ENCODE peak calls at places on chromosomes 12 and 14, in eight cellular contexts. D is thyroid gland, J is left lung, H is prostate gland, O is thoracic aorta, U is tibial artery, B is right atrium auricular region, T is breast epithelium. A is an unnamed sample. For H3K36me3 and H3K27me3, the result is how much of the 10 kb centered on the place peaks cover.

GRCh38 chr12:90515199-90516175 is 439.5 kb downstream of the CCER1 start:
- DNase-seq in D (no peak), J (no peak), H (no peak), O (no peak), U (no peak), B (no peak), T (no peak), A (no peak)

GRCh38 chr12:18275974-18276373 is 14.7 kb downstream of the PIK3C2G start:
- DNase-seq in D (no peak), J (no peak), H (no peak), O (no peak), U (no peak), B (no peak), T (no peak), A (no peak)

GRCh38 chr12:98402081-98402480 is 113.3 kb upstream of the TMPO start:
- DNase-seq in D (no peak), J (no peak), H (no peak), O (no peak), U (no peak), B (no peak), T (no peak), A (no peak)

GRCh38 chr12:108403952-108404351 is 64.8 kb upstream of the CMKLR1 start:
- DNase-seq in D (no peak), J (no peak), H (no peak), O (no peak), U (no peak), B (no peak), T (no peak), A (no peak)

GRCh38 chr12:6047249-6048227 is 76.9 kb downstream of the VWF start:
- DNase-seq in D (no peak), J (no peak), H (no peak), O (no peak), U (no peak), B (no peak), T (no peak), A (no peak)

GRCh38 chr14:29444216-29444615 is 483.4 kb downstream of the PRKD1 start:
- DNase-seq in D (no peak), J (no peak), H (no peak), O (no peak), U (no peak), B (no peak), T (no peak), A (no peak)

GRCh38 chr12:102953221-102953620 is 4.3 kb upstream of the ASCL1 start:
- DNase-seq in D (no peak), J (no peak), H (no peak), O (no peak), U (no peak), B (no peak), T (no peak), A (no peak)

GRCh38 chr14:34596891-34597290 is 33.1 kb downstream of the SNX6 start:
- DNase-seq in D (no peak), J (no peak), H (no peak), O (no peak), U (no peak), B (no peak), T (no peak), A (no peak)

GRCh38 chr12:5520037-5520436 is 88.1 kb downstream of the NTF3 start:
- DNase-seq in D (no peak), J (peak), H (no peak), O (no peak), U (no peak), B (no peak), T (no peak), A (no peak)

GRCh38 chr14:51293149-51293925 is 53.3 kb downstream of the TMX1 start:
- DNase-seq in D (no peak), J (no peak), H (no peak), O (no peak), U (peak), B (peak), T (no peak), A (peak)

GRCh38 chr14:53710615-53711014 is 246.0 kb downstream of the BMP4 start:
- DNase-seq in D (no peak), J (no peak), H (no peak), O (no peak), U (no peak), B (no peak), T (no peak), A (no peak)

GRCh38 chr12:88308825-88309224 is 166.7 kb downstream of the TMTC3 start:
- DNase-seq in D (no peak), J (no peak), H (no peak), O (no peak), U (no peak), B (no peak), T (no peak), A (no peak)

GRCh38 chr12:114682920-114683708 is 861 bp downstream of the TBX3 start:
- DNase-seq in D (no peak), J (no peak), H (no peak), O (no peak), U (no peak), B (no peak), T (no peak), A (no peak)

GRCh38 chr12:122356192-122356635 is 66.3 kb downstream of the CLIP1 start:
- DNase-seq in D (peak), J (no peak), H (peak), O (no peak), U (peak), B (no peak), T (no peak), A (peak)

GRCh38 chr14:101557811-101558738 is 3.2 kb upstream of the DIO3 start:
- DNase-seq in D (no peak), J (peak), H (no peak), O (no peak), U (peak), B (no peak), T (no peak), A (peak)

GRCh38 chr14:103819503-103820307 is 27.7 kb downstream of the PPP1R13B start:
- DNase-seq in D (peak), J (no peak), H (peak), O (no peak), U (no peak), B (no peak), T (no peak), A (no peak)

GRCh38 chr14:61574514-61574807 is 120.9 kb upstream of the HIF1A start:
- DNase-seq in D (no peak), J (no peak), H (no peak), O (no peak), U (no peak), B (no peak), T (no peak), A (no peak)

GRCh38 chr12:66061076-66061475 is 69.5 kb downstream of the LLPH start:
- DNase-seq in D (no peak), J (no peak), H (no peak), O (no peak), U (no peak), B (no peak), T (no peak), A (no peak)

GRCh38 chr12:113403435-113404415 is at the start of gene SDS:
- DNase-seq in D (peak), J (no peak), H (no peak), O (no peak), U (peak), B (no peak), T (no peak), A (peak)

GRCh38 chr14:99589031-99589441 is 15.0 kb downstream of the CCDC85C start:
- DNase-seq in D (no peak), J (no peak), H (no peak), O (no peak), U (no peak), B (no peak), T (no peak), A (no peak)

GRCh38 chr14:67263499-67264149 is 22.4 kb downstream of the PALS1 start:
- DNase-seq in D (no peak), J (no peak), H (no peak), O (no peak), U (no peak), B (no peak), T (no peak), A (no peak)

GRCh38 chr12:111580119-111580425 is 19.0 kb downstream of the ATXN2 start:
- DNase-seq in D (no peak), J (no peak), H (no peak), O (no peak), U (no peak), B (no peak), T (no peak), A (no peak)

GRCh38 chr12:9750276-9751203 is 10.2 kb downstream of the CD69 start:
- DNase-seq in D (peak), J (peak), H (peak), O (no peak), U (peak), B (no peak), T (no peak), A (no peak)

GRCh38 chr14:68683326-68683725 is 109.5 kb downstream of the ZFP36L1 start:
- DNase-seq in D (no peak), J (no peak), H (no peak), O (no peak), U (peak), B (no peak), T (no peak), A (no peak)

GRCh38 chr14:54564071-54564798 is 2.7 kb upstream of the SAMD4A start:
- DNase-seq in D (no peak), J (no peak), H (no peak), O (no peak), U (no peak), B (no peak), T (no peak), A (no peak)

GRCh38 chr12:112183591-112184021 is 58.2 kb downstream of the TRAFD1 start:
- DNase-seq in D (no peak), J (no peak), H (no peak), O (no peak), U (no peak), B (no peak), T (no peak), A (no peak)

GRCh38 chr12:88339254-88339949 is 197.3 kb downstream of the TMTC3 start:
- DNase-seq in D (no peak), J (no peak), H (no peak), O (no peak), U (no peak), B (no peak), T (no peak), A (no peak)

GRCh38 chr12:54587315-54587821 is 1.1 kb downstream of the PPP1R1A start:
- DNase-seq in D (peak), J (no peak), H (no peak), O (peak), U (peak), B (no peak), T (no peak), A (no peak)

GRCh38 chr12:54586620-54587019 is 1.8 kb downstream of the PPP1R1A start:
- DNase-seq in D (no peak), J (no peak), H (no peak), O (no peak), U (no peak), B (no peak), T (no peak), A (no peak)

GRCh38 chr12:54583726-54584125 is 4.7 kb downstream of the PPP1R1A start:
- DNase-seq in D (no peak), J (no peak), H (no peak), O (no peak), U (no peak), B (no peak), T (no peak), A (no peak)

GRCh38 chr12:54584128-54584527 is 4.3 kb downstream of the PPP1R1A start:
- DNase-seq in D (no peak), J (no peak), H (no peak), O (no peak), U (no peak), B (no peak), T (no peak), A (no peak)

GRCh38 chr12:54585243-54585642 is 3.2 kb downstream of the PPP1R1A start:
- DNase-seq in D (no peak), J (no peak), H (no peak), O (no peak), U (no peak), B (no peak), T (no peak), A (no peak)
- H3K27ac ChIP-seq in D (no peak), J (no peak), H (no peak), O (no peak), U (no peak), B (no peak), T (no peak), A (no peak)

GRCh38 chr12:115840159-115840558 is 437.3 kb downstream of the MED13L start:
- DNase-seq in D (no peak), J (no peak), H (peak), O (no peak), U (no peak), B (no peak), T (peak), A (no peak)

GRCh38 chr12:115833704-115834103 is 443.8 kb downstream of the MED13L start:
- DNase-seq in D (no peak), J (no peak), H (no peak), O (no peak), U (no peak), B (no peak), T (no peak), A (no peak)

GRCh38 chr12:115838952-115839351 is 438.5 kb downstream of the MED13L start:
- DNase-seq in D (no peak), J (no peak), H (no peak), O (no peak), U (no peak), B (no peak), T (no peak), A (no peak)

GRCh38 chr12:115837220-115837619 is 440.3 kb downstream of the MED13L start:
- DNase-seq in D (no peak), J (no peak), H (no peak), O (no peak), U (no peak), B (no peak), T (no peak), A (no peak)

GRCh38 chr12:115835445-115835844 is 442.0 kb downstream of the MED13L start:
- DNase-seq in D (peak), J (no peak), H (no peak), O (no peak), U (no peak), B (no peak), T (no peak), A (no peak)
- H3K36me3 ChIP-seq in D (under half), J (under half), H (under half), O (under half), U (under half), B (under half), T (under half), A (under half)

GRCh38 chr14:72980863-72981262 is 46.0 kb downstream of the ZFYVE1 start:
- DNase-seq in D (no peak), J (no peak), H (no peak), O (no peak), U (no peak), B (no peak), T (no peak), A (no peak)
- H3K27me3 ChIP-seq in D (under half), J (under half), H (under half), O (under half), U (under half), B (under half), T (under half), A (under half)

GRCh38 chr14:24388474-24389179 is 10.2 kb upstream of the NYNRIN start:
- DNase-seq in D (no peak), J (no peak), H (no peak), O (no peak), U (no peak), B (no peak), T (no peak), A (no peak)
- H3K27ac ChIP-seq in D (no peak), J (no peak), H (no peak), O (no peak), U (no peak), B (no peak), T (no peak), A (no peak)

GRCh38 chr12:125024949-125025563 is 31.6 kb downstream of the BRI3BP start:
- DNase-seq in D (no peak), J (no peak), H (no peak), O (no peak), U (no peak), B (no peak), T (no peak), A (no peak)
- H3K36me3 ChIP-seq in D (under half), J (under half), H (under half), O (under half), U (under half), B (under half), T (under half), A (under half)

DNA sequence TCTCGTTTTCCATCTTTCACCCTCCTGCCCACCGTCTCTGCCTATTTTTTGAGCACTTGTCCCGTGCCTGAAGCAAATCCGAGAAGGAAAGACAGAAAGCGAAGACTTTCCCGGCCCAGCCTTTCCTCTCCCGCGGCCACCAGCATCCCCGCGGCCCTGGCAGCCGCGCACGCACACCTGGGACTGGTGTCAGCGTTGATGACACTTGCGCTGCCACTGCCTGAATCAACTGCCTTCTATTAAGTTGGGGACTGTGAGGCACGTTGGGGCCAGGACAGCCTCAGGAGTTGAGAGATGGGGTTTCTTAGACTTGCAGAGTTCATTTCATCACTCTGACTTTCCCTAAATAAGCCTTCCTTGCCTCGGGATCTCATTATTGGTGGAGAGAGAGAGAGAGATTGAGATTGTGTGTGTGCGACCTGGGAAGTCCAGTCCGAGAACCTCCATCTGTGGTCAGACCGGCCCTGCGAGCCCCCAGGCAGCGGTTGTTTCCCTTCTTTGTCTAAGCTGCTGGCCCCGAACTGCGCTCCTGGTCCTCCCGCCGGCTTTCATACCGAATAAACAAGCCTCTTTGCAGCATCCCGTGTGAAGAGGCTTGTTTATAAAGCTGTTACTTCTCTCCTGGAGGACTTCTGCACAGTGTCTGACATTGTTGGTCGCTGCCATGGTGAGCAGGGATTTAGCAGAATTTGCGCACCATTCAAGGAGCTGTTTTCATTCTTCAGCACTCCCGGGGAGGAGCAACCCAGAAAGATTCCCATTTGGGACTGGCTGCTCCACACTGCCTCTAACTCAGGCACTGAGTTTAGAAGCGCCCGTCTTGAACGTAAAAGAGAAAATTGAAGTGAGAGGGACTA is 1.5 kb downstream of the PDZRN4 start:
- DNase-seq in D (no peak), J (peak), H (no peak), O (no peak), U (peak), B (no peak), T (no peak), A (peak)
- H3K27me3 ChIP-seq in D (under half), J (half or more), H (under half), O (under half), U (under half), B (under half), T (under half), A (under half)

GRCh38 chr12:79687711-79688270 is 3.0 kb downstream of the PAWR start:
- DNase-seq in D (no peak), J (no peak), H (no peak), O (no peak), U (no peak), B (no peak), T (no peak), A (no peak)
- H3K27ac ChIP-seq in D (peak), J (no peak), H (no peak), O (peak), U (peak), B (no peak), T (peak), A (peak)

GRCh38 chr12:129840145-129840884 is 63.5 kb downstream of the TMEM132D start:
- DNase-seq in D (no peak), J (peak), H (no peak), O (no peak), U (no peak), B (no peak), T (no peak), A (no peak)
- H3K36me3 ChIP-seq in D (under half), J (under half), H (under half), O (under half), U (under half), B (under half), T (under half), A (under half)

GRCh38 chr12:68837215-68837614 is 29.2 kb downstream of the MDM2 start:
- DNase-seq in D (no peak), J (no peak), H (no peak), O (no peak), U (no peak), B (no peak), T (no peak), A (no peak)

GRCh38 chr12:68841717-68842116 is 33.7 kb downstream of the MDM2 start:
- DNase-seq in D (no peak), J (no peak), H (no peak), O (no peak), U (no peak), B (no peak), T (no peak), A (no peak)

GRCh38 chr12:68842123-68842522 is 34.1 kb downstream of the MDM2 start:
- DNase-seq in D (no peak), J (no peak), H (no peak), O (no peak), U (no peak), B (no peak), T (no peak), A (no peak)

GRCh38 chr12:68838046-68838886 is 30.3 kb downstream of the MDM2 start:
- DNase-seq in D (no peak), J (no peak), H (no peak), O (no peak), U (no peak), B (no peak), T (no peak), A (no peak)

GRCh38 chr12:68839183-68840147 is 31.5 kb downstream of the MDM2 start:
- DNase-seq in D (no peak), J (no peak), H (no peak), O (no peak), U (no peak), B (no peak), T (no peak), A (no peak)
- H3K27me3 ChIP-seq in D (under half), J (under half), H (under half), O (under half), U (under half), B (under half), T (under half), A (under half)

GRCh38 chr14:63182967-63183366 is 21.3 kb upstream of the RHOJ start:
- DNase-seq in D (no peak), J (no peak), H (no peak), O (no peak), U (no peak), B (no peak), T (no peak), A (no peak)

GRCh38 chr14:63178912-63179311 is 25.3 kb upstream of the RHOJ start:
- DNase-seq in D (no peak), J (no peak), H (peak), O (no peak), U (no peak), B (no peak), T (no peak), A (no peak)

GRCh38 chr14:63175531-63175930 is 28.7 kb upstream of the RHOJ start:
- DNase-seq in D (no peak), J (no peak), H (no peak), O (no peak), U (no peak), B (no peak), T (no peak), A (no peak)

GRCh38 chr14:63180017-63180416 is 24.2 kb upstream of the RHOJ start:
- DNase-seq in D (no peak), J (peak), H (no peak), O (no peak), U (no peak), B (no peak), T (no peak), A (peak)

DNA sequence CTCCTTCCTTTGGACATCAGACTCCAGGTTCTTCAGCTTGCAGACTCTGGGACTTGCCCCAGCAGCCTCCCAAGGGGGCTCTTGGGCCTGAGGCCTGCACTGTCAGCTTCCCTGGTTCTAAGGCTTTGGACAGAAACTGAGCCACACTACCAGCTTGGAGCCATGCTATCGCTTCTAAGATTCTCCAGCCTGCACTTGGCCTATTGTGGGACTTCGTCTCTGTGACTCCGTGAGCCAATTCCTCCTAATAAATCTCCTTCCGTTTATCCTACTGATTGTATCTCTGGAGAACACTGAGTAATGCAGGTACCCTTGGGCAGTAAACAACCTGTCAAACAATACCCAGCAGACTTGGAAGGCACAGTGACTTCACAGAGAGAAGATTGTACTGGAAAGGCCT is 24.9 kb upstream of the RHOJ start:
- DNase-seq in D (no peak), J (no peak), H (peak), O (no peak), U (no peak), B (no peak), T (no peak), A (no peak)
- H3K27ac ChIP-seq in D (no peak), J (peak), H (peak), O (no peak), U (no peak), B (peak), T (peak), A (no peak)